ENCODE peak calls at places on chromosome 15, in six cellular contexts. K is renal cortical epithelial cell, D is T-helper 1 cell, V is H9, I is T-helper 9 cell, Q is NCI-H1105 treated with DMSO at 0.1 percent for 48 hours. O is an unnamed sample.

GRCh38 chr15:57747206-57747605 is 40.7 kb downstream of the POLR2M start:
- DNase-seq in K (no peak), D (no peak), V (no peak), I (no peak), Q (peak; percentile 24), O (peak; percentile 4)

GRCh38 chr15:41981373-41982132 is 9.2 kb upstream of the EHD4 start:
- DNase-seq in K (no peak), D (no peak), V (no peak), I (no peak), Q (no peak), O (no peak)

GRCh38 chr15:91049378-91050127 is 27.2 kb upstream of the VPS33B start:
- DNase-seq in K (peak; percentile 63), D (peak; percentile 14), V (peak; percentile 71), I (peak; percentile 25), Q (peak; percentile 38), O (peak; percentile 71)

GRCh38 chr15:80778964-80779657 is at the start of gene CEMIP:
- DNase-seq in K (peak; percentile 7), D (peak; percentile 4), V (peak; percentile 88), I (no peak), Q (peak; percentile 36), O (peak; percentile 86)

GRCh38 chr15:89186798-89187197 is 34.6 kb downstream of the RLBP1 start:
- DNase-seq in K (no peak), D (no peak), V (no peak), I (no peak), Q (no peak), O (no peak)

GRCh38 chr15:41230345-41230649 is 260 bp downstream of the EXD1 start:
- DNase-seq in K (no peak), D (no peak), V (no peak), I (no peak), Q (no peak), O (no peak)

GRCh38 chr15:29124581-29125381 is 144.8 kb downstream of the NSMCE3 start:
- DNase-seq in K (no peak), D (no peak), V (no peak), I (no peak), Q (no peak), O (no peak)

GRCh38 chr15:71411538-71412482 is 296.5 kb downstream of the THSD4 start:
- DNase-seq in K (peak; percentile 95), D (no peak), V (no peak), I (no peak), Q (no peak), O (no peak)

GRCh38 chr15:51405646-51406194 is 64.3 kb downstream of the GLDN start:
- DNase-seq in K (no peak), D (no peak), V (peak; percentile 7), I (no peak), Q (no peak), O (no peak)

GRCh38 chr15:59993950-59994401 is 10.1 kb upstream of the FOXB1 start:
- DNase-seq in K (no peak), D (no peak), V (peak; percentile 85), I (no peak), Q (no peak), O (peak; percentile 10)

GRCh38 chr15:95843241-95843851 is 487.2 kb upstream of the NR2F2 start:
- DNase-seq in K (no peak), D (no peak), V (no peak), I (no peak), Q (no peak), O (peak; percentile 1)

GRCh38 chr15:70137975-70138374 is 40.3 kb upstream of the TLE3 start:
- DNase-seq in K (no peak), D (no peak), V (no peak), I (no peak), Q (no peak), O (no peak)

GRCh38 chr15:51076898-51077564 is 17.7 kb downstream of the TNFAIP8L3 start:
- DNase-seq in K (peak; percentile 7), D (no peak), V (peak; percentile 86), I (no peak), Q (no peak), O (no peak)

GRCh38 chr15:85318048-85318731 is 62.2 kb upstream of the AKAP13 start:
- DNase-seq in K (peak; percentile 80), D (no peak), V (no peak), I (no peak), Q (no peak), O (peak; percentile 22)

GRCh38 chr15:83960192-83960829 is 275.3 kb upstream of the GOLGA6L4 start:
- DNase-seq in K (no peak), D (no peak), V (no peak), I (no peak), Q (no peak), O (no peak)

GRCh38 chr15:59873873-59874272 is 130.2 kb upstream of the FOXB1 start:
- DNase-seq in K (no peak), D (no peak), V (no peak), I (no peak), Q (no peak), O (no peak)

GRCh38 chr15:69026355-69026754 is 11.9 kb downstream of the NOX5 start:
- DNase-seq in K (no peak), D (no peak), V (peak; percentile 47), I (no peak), Q (no peak), O (no peak)

GRCh38 chr15:74134387-74135027 is 4.1 kb downstream of the ISLR2 start:
- DNase-seq in K (peak; percentile 27), D (no peak), V (peak; percentile 91), I (no peak), Q (no peak), O (no peak)

GRCh38 chr15:49215768-49216739 is 46.0 kb downstream of the GALK2 start:
- DNase-seq in K (peak; percentile 87), D (no peak), V (no peak), I (no peak), Q (peak; percentile 65), O (peak; percentile 65)